ENCODE peak calls at places on chromosomes 6 and 20, in four cellular contexts. V, Y, N and J are unnamed samples.

GRCh38 chr20:23361108-23361650 is 803 bp upstream of the GZF1 start:
- DNase-seq in N (no peak), V (no peak), Y (no peak), J (no peak)

GRCh38 chr6:165817771-165818170 is 154.7 kb upstream of the PDE10A start:
- DNase-seq in N (no peak), V (no peak), Y (no peak), J (no peak)

GRCh38 chr6:67897998-67898607 is 737.0 kb upstream of the ADGRB3 start:
- DNase-seq in N (no peak), Y (no peak), V (no peak), J (no peak)

GRCh38 chr6:125129354-125129753 is 24.2 kb upstream of the TPD52L1 start:
- DNase-seq in N (no peak), V (no peak), Y (no peak), J (no peak)

GRCh38 chr20:63979221-63979548 is 257 bp downstream of the SAMD10 start:
- DNase-seq in V (no peak), N (no peak), Y (no peak), J (no peak)

GRCh38 chr6:116106146-116106545 is 5.5 kb downstream of the NT5DC1 start:
- DNase-seq in Y (no peak), V (no peak), N (no peak), J (no peak)

GRCh38 chr6:34657307-34657978 is 39.1 kb downstream of the ILRUN start:
- DNase-seq in Y (no peak), N (no peak), V (no peak), J (no peak)

GRCh38 chr6:142700032-142700431 is 244.9 kb downstream of the HIVEP2 start:
- DNase-seq in Y (no peak), V (no peak), N (no peak), J (no peak)

GRCh38 chr6:19719691-19720127 is 117.5 kb upstream of the ID4 start:
- DNase-seq in V (peak), N (no peak), Y (no peak), J (no peak)

GRCh38 chr6:80174931-80175572 is 68.6 kb downstream of the BCKDHB start:
- DNase-seq in V (no peak), Y (no peak), N (no peak), J (no peak)